ENCODE peak calls at places on chromosomes 13 and 19, in seven cellular contexts. G is activated CD4-positive, alpha-beta T cell treated with anti-CD3 and anti-CD28 coated beads for 36 hours; Y is putamen; I is left lung; O is stimulated activated CD4-positive, alpha-beta T cell treated with anti-CD3 and anti-CD28 coated beads, TNF-alpha, amount 100 ng/mL, for 24 hours; Q is nephron progenitor cell; P is fibroblast of lung. T is an unnamed sample.

GRCh38 chr19:10872551-10873107 is 1.3 kb downstream of the CARM1 start:
- DNase-seq in G (peak; percentile 51), Y (no peak), I (no peak), O (no peak), Q (no peak), P (no peak), T (no peak)

GRCh38 chr19:41548954-41549688 is 26.8 kb upstream of the CEACAM21 start:
- DNase-seq in G (peak; percentile 89), Y (no peak), I (no peak), O (no peak), Q (no peak), P (no peak), T (no peak)

GRCh38 chr13:104326523-104326922 is 1260.3 kb upstream of the SLC10A2 start:
- DNase-seq in G (no peak), Y (no peak), I (no peak), O (no peak), Q (no peak), P (no peak), T (no peak)

GRCh38 chr13:110702591-110703526 is 3.1 kb downstream of the CARS2 start:
- DNase-seq in G (no peak), Y (no peak), I (no peak), O (no peak), Q (peak; percentile 51), P (peak; percentile 61), T (no peak)

GRCh38 chr13:92390217-92390616 is 836.4 kb upstream of the GPC6 start:
- DNase-seq in G (no peak), Y (no peak), I (no peak), O (no peak), Q (no peak), P (peak; percentile 24), T (no peak)

GRCh38 chr13:20526664-20527063 is 1.0 kb upstream of the CRYL1 start:
- DNase-seq in G (no peak), Y (no peak), I (no peak), O (no peak), Q (no peak), P (peak; percentile 23), T (no peak)

GRCh38 chr13:106507560-106508274 is 27.7 kb downstream of the EFNB2 start:
- DNase-seq in G (peak; percentile 16), Y (peak; percentile 70), I (no peak), O (no peak), Q (no peak), P (peak; percentile 98), T (peak; percentile 63)

GRCh38 chr13:34294483-34295129 is 476.7 kb downstream of the RFC3 start:
- DNase-seq in G (no peak), Y (no peak), I (no peak), O (no peak), Q (no peak), P (peak; percentile 27), T (no peak)

GRCh38 chr13:62653371-62653770 is 1237.7 kb upstream of the PCDH20 start:
- DNase-seq in G (no peak), Y (no peak), I (no peak), O (no peak), Q (no peak), P (no peak), T (no peak)

GRCh38 chr13:30453727-30454126 is 12.0 kb downstream of the HMGB1 start:
- DNase-seq in G (no peak), Y (no peak), I (no peak), O (no peak), Q (no peak), P (no peak), T (no peak)

GRCh38 chr19:15332311-15332996 is at the start of gene BRD4:
- DNase-seq in G (peak; percentile 87), Y (peak; percentile 50), I (peak; percentile 91), O (peak; percentile 59), Q (peak; percentile 86), P (peak; percentile 41), T (no peak)

GRCh38 chr19:37362733-37363132 is 8.2 kb upstream of the ZNF527 start:
- DNase-seq in G (peak; percentile 9), Y (no peak), I (no peak), O (no peak), Q (no peak), P (no peak), T (no peak)

GRCh38 chr13:23899555-23899954 is 2.3 kb upstream of the C1QTNF9B start:
- DNase-seq in G (peak; percentile 48), Y (no peak), I (no peak), O (no peak), Q (peak; percentile 39), P (peak; percentile 79), T (no peak)

GRCh38 chr19:46967578-46968018 is 52.0 kb upstream of the NPAS1 start:
- DNase-seq in G (peak; percentile 44), Y (no peak), I (no peak), O (no peak), Q (peak; percentile 33), P (no peak), T (no peak)

GRCh38 chr13:96294930-96295657 is 205.2 kb downstream of the HS6ST3 start:
- DNase-seq in G (no peak), Y (no peak), I (no peak), O (no peak), Q (no peak), P (no peak), T (no peak)

GRCh38 chr13:37947419-37948140 is 78.0 kb upstream of the TRPC4 start:
- DNase-seq in G (no peak), Y (no peak), I (no peak), O (no peak), Q (no peak), P (no peak), T (no peak)

GRCh38 chr13:95267662-95268369 is 33.4 kb downstream of the ABCC4 start:
- DNase-seq in G (no peak), Y (no peak), I (no peak), O (no peak), Q (no peak), P (peak; percentile 94), T (peak; percentile 39)

GRCh38 chr19:14248578-14249011 is 42.6 kb upstream of the ADGRL1 start:
- DNase-seq in G (peak; percentile 70), Y (peak; percentile 74), I (no peak), O (no peak), Q (peak; percentile 74), P (peak; percentile 65), T (no peak)

GRCh38 chr13:112931028-112931934 is 37.7 kb upstream of the MCF2L start:
- DNase-seq in G (no peak), Y (no peak), I (no peak), O (no peak), Q (peak; percentile 48), P (peak; percentile 66), T (no peak)

GRCh38 chr13:67736646-67737420 is 506.7 kb upstream of the PCDH9 start:
- DNase-seq in G (no peak), Y (peak; percentile 60), I (no peak), O (no peak), Q (peak; percentile 15), P (peak; percentile 90), T (peak; percentile 50)

GRCh38 chr19:50549059-50549926 is 18.9 kb downstream of the LRRC4B start:
- DNase-seq in G (no peak), Y (no peak), I (no peak), O (no peak), Q (no peak), P (no peak), T (no peak)

GRCh38 chr13:33099860-33100259 is 83.6 kb downstream of the KL start:
- DNase-seq in G (no peak), Y (no peak), I (no peak), O (no peak), Q (no peak), P (no peak), T (no peak)

T was measured in HS-5.